ENCODE peak calls at places on chromosomes 6 and 20, in six cellular contexts. X, V, U, Y, F and E are unnamed samples.

GRCh38 chr6:56223995-56224394 is 23.4 kb downstream of the COL21A1 start:
- DNase-seq in X (peak), F (no peak), U (no peak), V (peak), Y (no peak), E (no peak)

GRCh38 chr20:1959156-1959555 is 34.7 kb downstream of the PDYN start:
- DNase-seq in X (no peak), Y (no peak), F (no peak), U (no peak), V (no peak), E (no peak)

GRCh38 chr6:1208876-1209275 is 103.0 kb upstream of the FOXQ1 start:
- DNase-seq in F (no peak), V (no peak), X (peak), Y (no peak), U (no peak), E (no peak)

GRCh38 chr6:43900560-43901329 is 130.7 kb downstream of the VEGFA start:
- DNase-seq in F (no peak), U (no peak), Y (no peak), X (no peak), V (no peak), E (no peak)

GRCh38 chr6:91276315-91276714 is 689.4 kb upstream of the MAP3K7 start:
- DNase-seq in V (no peak), Y (no peak), X (peak), U (no peak), F (peak), E (peak)

GRCh38 chr6:34575326-34575725 is 19.2 kb upstream of the SPDEF start:
- DNase-seq in F (no peak), U (no peak), Y (no peak), V (no peak), X (no peak), E (no peak)

GRCh38 chr20:32333988-32334885 is 23.9 kb upstream of the ASXL1 start:
- DNase-seq in X (peak), V (no peak), Y (no peak), F (no peak), U (no peak), E (no peak)

GRCh38 chr20:37190354-37190753 is 11.0 kb upstream of the MROH8 start:
- DNase-seq in U (no peak), F (no peak), X (no peak), V (no peak), Y (no peak), E (no peak)

GRCh38 chr20:59749293-59749680 is 144.9 kb downstream of the PHACTR3 start:
- DNase-seq in U (no peak), X (no peak), F (no peak), Y (no peak), V (peak), E (no peak)

GRCh38 chr20:50302463-50303041 is 111.9 kb downstream of the CEBPB start:
- DNase-seq in U (no peak), V (no peak), Y (no peak), F (no peak), X (no peak), E (no peak)

GRCh38 chr20:57203204-57203603 is 63.2 kb downstream of the BMP7 start:
- DNase-seq in F (no peak), V (no peak), X (no peak), Y (no peak), U (no peak), E (no peak)

GRCh38 chr6:143743256-143744166 is 65.7 kb downstream of the PHACTR2 start:
- DNase-seq in V (no peak), X (no peak), U (no peak), Y (no peak), F (no peak), E (no peak)

GRCh38 chr20:11270566-11270965 is 596.8 kb upstream of the JAG1 start:
- DNase-seq in X (peak), Y (no peak), V (no peak), U (no peak), F (no peak), E (no peak)

GRCh38 chr20:16314722-16315121 is 258.5 kb downstream of the KIF16B start:
- DNase-seq in U (no peak), X (no peak), F (no peak), Y (no peak), V (no peak), E (no peak)

GRCh38 chr20:36574278-36575065 is 1.1 kb downstream of the TGIF2 start:
- DNase-seq in Y (no peak), U (no peak), F (no peak), V (no peak), X (peak), E (peak)

GRCh38 chr6:119119989-119120388 is 41.5 kb upstream of the FAM184A start:
- DNase-seq in X (peak), F (no peak), V (peak), U (no peak), Y (no peak), E (peak)

GRCh38 chr20:2890743-2891142 is 17.5 kb downstream of the PTPRA start:
- DNase-seq in Y (no peak), X (peak), V (no peak), F (no peak), U (no peak), E (no peak)

GRCh38 chr6:35687658-35688604 is 784 bp downstream of the FKBP5 start:
- DNase-seq in F (peak), U (peak), V (no peak), Y (peak), X (peak), E (no peak)

GRCh38 chr6:99192561-99192960 is 156.9 kb downstream of the FAXC start:
- DNase-seq in V (no peak), U (no peak), F (no peak), X (peak), Y (no peak), E (no peak)

GRCh38 chr20:51861726-51862466 is 59.6 kb upstream of the SALL4 start:
- DNase-seq in F (no peak), U (no peak), V (no peak), Y (no peak), X (no peak), E (no peak)

GRCh38 chr20:49446808-49447207 is 35.7 kb downstream of the KCNB1 start:
- DNase-seq in X (no peak), F (no peak), Y (no peak), U (no peak), V (no peak), E (no peak)

GRCh38 chr6:45376310-45377040 is 1.3 kb downstream of the SUPT3H start:
- DNase-seq in U (no peak), V (no peak), F (no peak), X (peak), Y (no peak), E (no peak)

GRCh38 chr20:31822421-31823330 is 3.5 kb downstream of the MYLK2 start:
- DNase-seq in U (peak), V (no peak), F (peak), Y (no peak), X (peak), E (peak)

GRCh38 chr6:36616888-36617521 is 22.8 kb downstream of the SRSF3 start:
- DNase-seq in U (no peak), F (no peak), X (peak), V (no peak), Y (no peak), E (no peak)

GRCh38 chr6:36492621-36493020 is 49.8 kb downstream of the KCTD20 start:
- DNase-seq in Y (no peak), V (no peak), F (no peak), X (no peak), U (no peak), E (peak)

GRCh38 chr6:79468116-79468515 is 69.1 kb downstream of the LCA5 start:
- DNase-seq in F (no peak), V (no peak), U (no peak), X (peak), Y (no peak), E (no peak)

GRCh38 chr20:58850693-58851174 is at the start of gene GNAS-AS1:
- DNase-seq in X (peak), V (peak), U (peak), Y (no peak), F (peak), E (no peak)

GRCh38 chr6:25297823-25298507 is 18.8 kb downstream of the CARMIL1 start:
- DNase-seq in X (no peak), Y (no peak), F (no peak), V (no peak), U (no peak), E (no peak)

GRCh38 chr6:169885131-169885530 is 133.7 kb downstream of the ERMARD start:
- DNase-seq in V (no peak), X (no peak), F (no peak), U (no peak), Y (no peak), E (no peak)

GRCh38 chr20:14622796-14623195 is 285.4 kb upstream of the FLRT3 start:
- DNase-seq in Y (no peak), F (peak), V (no peak), X (peak), U (no peak), E (no peak)

GRCh38 chr6:110528051-110528929 is 51.9 kb upstream of the SLC22A16 start:
- DNase-seq in F (peak), X (peak), U (peak), V (peak), Y (peak), E (peak)

GRCh38 chr6:31794866-31795615 is 511 bp downstream of the VARS1 start:
- DNase-seq in Y (no peak), U (no peak), X (no peak), F (no peak), V (no peak), E (no peak)